ENCODE peak calls at places on chromosomes 12 and 14, in nine cellular contexts. G is psoas muscle, E is Peyer's patch, N is astrocyte of the cerebellum, Q is A549, A is activated B cell treated with CpG ODN at 0.5 μM for 24 hours, H is pancreas, S is AG04449, V is upper lobe of right lung. F is an unnamed sample.

GRCh38 chr14:99249389-99249788 is 22.6 kb downstream of the BCL11B start:
- DNase-seq in G (no peak), E (no peak), N (no peak), Q (no peak), A (no peak), H (no peak), S (no peak), V (no peak), F (no peak)

GRCh38 chr14:98700748-98701147 is 571.2 kb downstream of the BCL11B start:
- DNase-seq in G (no peak), E (no peak), N (no peak), Q (no peak), A (no peak), H (no peak), S (no peak), V (no peak), F (no peak)

GRCh38 chr14:51929156-51929555 is 60.2 kb upstream of the RTRAF start:
- DNase-seq in G (no peak), E (no peak), N (no peak), Q (no peak), A (no peak), H (no peak), S (peak; percentile 31), V (no peak), F (no peak)

GRCh38 chr12:91507754-91508153 is 325.1 kb upstream of the DCN start:
- DNase-seq in G (no peak), E (no peak), N (no peak), Q (no peak), A (no peak), H (no peak), S (no peak), V (no peak), F (no peak)

GRCh38 chr12:104588048-104588942 is 131.5 kb downstream of the CHST11 start:
- DNase-seq in G (no peak), E (peak; percentile 29), N (no peak), Q (peak; percentile 68), A (no peak), H (no peak), S (no peak), V (no peak), F (no peak)

GRCh38 chr14:87615822-87616679 is 376.9 kb downstream of the GALC start:
- DNase-seq in G (peak; percentile 21), E (no peak), N (peak; percentile 37), Q (peak; percentile 38), A (no peak), H (peak; percentile 67), S (no peak), V (no peak), F (peak; percentile 22)

GRCh38 chr14:21940887-21941855 is 267.6 kb upstream of the OR4E1 start:
- DNase-seq in G (no peak), E (peak; percentile 50), N (no peak), Q (peak; percentile 18), A (no peak), H (no peak), S (no peak), V (no peak), F (no peak)

GRCh38 chr12:82857276-82857675 is 170.6 kb downstream of the TMTC2 start:
- DNase-seq in G (no peak), E (no peak), N (no peak), Q (no peak), A (no peak), H (no peak), S (no peak), V (no peak), F (no peak)

GRCh38 chr12:126617312-126617711 is 1552.1 kb downstream of the AACS start:
- DNase-seq in G (no peak), E (no peak), N (no peak), Q (no peak), A (no peak), H (no peak), S (no peak), V (no peak), F (no peak)

GRCh38 chr12:96425321-96425720 is 25.1 kb upstream of the CDK17 start:
- DNase-seq in G (no peak), E (no peak), N (peak; percentile 82), Q (no peak), A (no peak), H (no peak), S (peak; percentile 87), V (no peak), F (no peak)

GRCh38 chr12:85627584-85627983 is 208.6 kb downstream of the RASSF9 start:
- DNase-seq in G (no peak), E (no peak), N (peak; percentile 53), Q (no peak), A (no peak), H (no peak), S (peak; percentile 21), V (no peak), F (no peak)

GRCh38 chr12:103697912-103698751 is 111.1 kb downstream of the STAB2 start:
- DNase-seq in G (no peak), E (no peak), N (no peak), Q (no peak), A (no peak), H (no peak), S (no peak), V (no peak), F (no peak)

GRCh38 chr14:97198813-97199212 is 401.6 kb downstream of the VRK1 start:
- DNase-seq in G (no peak), E (no peak), N (no peak), Q (no peak), A (no peak), H (no peak), S (no peak), V (no peak), F (no peak)

DNA sequence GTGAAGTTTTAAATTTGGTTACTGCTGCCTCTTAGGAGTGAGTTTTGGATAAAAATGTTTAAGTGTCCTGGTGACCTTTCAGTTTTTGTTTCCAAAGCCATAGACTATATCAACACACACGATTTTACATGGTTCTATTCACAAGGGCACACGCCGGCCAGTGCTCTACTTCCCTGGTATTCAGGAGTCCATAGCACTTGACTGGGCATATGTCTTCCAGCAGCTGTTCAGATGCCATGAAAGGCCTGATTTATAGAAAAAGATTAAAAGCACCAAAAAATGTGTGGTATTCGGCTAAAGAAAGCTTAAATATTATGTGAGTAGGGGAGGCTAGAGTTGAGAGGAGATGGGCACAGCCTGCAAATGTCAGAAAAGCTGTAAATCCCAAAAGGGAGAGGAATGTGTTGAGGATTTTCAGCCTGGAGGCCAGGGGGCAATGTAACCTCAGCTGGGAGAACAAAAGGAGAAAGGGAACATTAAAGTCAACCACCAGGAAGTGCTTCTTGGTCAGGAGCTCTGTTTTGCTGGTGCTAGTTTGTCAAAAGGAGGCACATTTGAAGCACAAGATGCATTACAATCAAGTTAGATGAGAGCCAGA is 478.4 kb downstream of the RAD51B start:
- DNase-seq in G (no peak), E (no peak), N (no peak), Q (no peak), A (no peak), H (no peak), S (no peak), V (no peak), F (no peak)
- TF ChIP-seq CTCF in G (no peak), E (no peak), N (peak; percentile 37), Q (peak; percentile 12), A (no peak), H (no peak), S (peak; percentile 7), V (peak; percentile 29), F (peak; percentile 3)

DNA sequence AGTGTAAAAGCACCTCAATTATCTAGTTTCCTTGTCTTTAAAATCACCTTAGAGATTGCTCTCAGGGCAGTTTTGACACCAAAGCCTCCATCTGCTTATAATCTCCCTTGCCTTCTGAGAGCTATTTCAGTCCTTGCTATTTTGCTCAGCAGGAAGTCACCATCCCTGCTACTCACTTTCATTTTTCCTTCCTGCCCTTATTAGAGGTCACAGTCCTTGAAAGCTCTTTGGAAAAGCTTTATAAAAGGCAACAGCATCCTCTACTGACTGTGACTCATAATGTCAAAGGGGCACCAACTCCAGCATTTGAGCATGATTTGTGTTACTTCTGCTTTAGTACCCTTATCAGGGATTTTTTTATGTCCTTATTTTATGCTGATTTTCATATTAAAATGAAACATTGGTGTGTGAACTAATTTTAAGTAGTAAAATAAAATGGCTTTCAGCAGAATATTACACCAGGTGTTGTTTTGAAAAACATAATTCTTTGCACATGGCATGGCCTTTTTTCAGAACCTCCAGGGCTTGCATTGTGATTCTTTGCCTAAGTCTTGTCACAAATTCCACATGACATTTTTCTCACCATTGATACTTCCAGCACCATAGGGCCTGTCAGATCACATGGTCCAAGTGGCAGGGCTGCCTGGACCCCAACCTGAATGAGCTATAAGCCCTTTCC is 213.0 kb downstream of the ADAMTS20 start:
- DNase-seq in G (no peak), E (no peak), N (peak; percentile 71), Q (peak; percentile 5), A (no peak), H (no peak), S (no peak), V (no peak), F (no peak)
- TF ChIP-seq CTCF in G (peak; percentile 31), E (peak; percentile 69), N (peak; percentile 68), Q (peak; percentile 47), A (no peak), H (no peak), S (peak; percentile 57), V (peak; percentile 54), F (peak; percentile 56)

DNA sequence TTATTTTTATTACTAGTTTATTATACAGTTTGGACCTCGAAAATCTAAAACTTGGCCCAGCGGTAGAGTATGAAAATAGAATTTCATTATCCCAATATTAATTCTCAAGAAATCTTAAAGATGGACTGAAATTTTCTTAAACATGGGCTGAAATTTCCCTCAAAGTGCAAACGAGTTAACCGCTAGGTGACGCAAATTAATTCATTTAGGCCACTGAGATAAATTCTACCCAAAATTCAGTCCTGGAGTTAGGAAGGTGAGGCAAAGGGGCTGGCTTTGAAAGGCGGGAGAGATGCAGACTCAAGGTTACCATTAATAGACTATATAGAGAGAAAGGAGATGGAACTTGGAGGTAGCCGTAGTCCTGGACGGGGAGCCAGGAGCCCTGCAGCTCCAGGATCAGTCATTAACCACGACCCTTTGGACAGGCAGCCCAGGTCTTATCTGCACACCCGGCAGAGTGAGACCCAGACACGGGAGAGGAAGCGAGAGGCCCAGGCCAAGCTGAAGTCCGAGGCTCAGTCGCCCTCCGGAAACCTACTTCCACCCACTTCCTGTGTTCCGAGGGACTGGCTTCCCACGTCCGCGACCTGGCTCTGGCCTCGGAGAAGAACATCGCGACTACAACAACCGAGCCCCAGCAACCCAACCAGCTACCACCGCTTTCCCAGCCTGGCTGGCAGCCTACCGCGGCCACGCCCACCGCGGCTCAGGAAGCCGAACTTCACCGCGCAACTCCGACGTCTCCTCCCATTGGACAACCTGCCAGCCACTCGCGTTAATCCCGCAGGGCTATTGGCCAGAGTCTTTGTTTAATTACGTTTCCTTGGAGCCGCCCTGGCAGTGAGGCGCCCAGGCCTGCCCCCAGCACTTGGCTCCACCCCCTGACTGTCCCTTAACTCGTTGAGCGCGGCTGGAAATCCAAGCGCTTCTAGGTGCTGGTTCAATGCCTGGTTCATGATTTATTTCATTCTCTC is at the start of gene EFCAB11:
- DNase-seq in G (peak; percentile 96), E (peak; percentile 98), N (peak; percentile 99), Q (peak; percentile 83), A (peak; percentile 85), H (peak; percentile 91), S (peak; percentile 80), V (peak; percentile 95), F (peak; percentile 55)
- TF ChIP-seq CTCF in G (no peak), E (no peak), N (peak; percentile 16), Q (peak; percentile 9), A (no peak), H (no peak), S (no peak), V (no peak), F (no peak)

DNA sequence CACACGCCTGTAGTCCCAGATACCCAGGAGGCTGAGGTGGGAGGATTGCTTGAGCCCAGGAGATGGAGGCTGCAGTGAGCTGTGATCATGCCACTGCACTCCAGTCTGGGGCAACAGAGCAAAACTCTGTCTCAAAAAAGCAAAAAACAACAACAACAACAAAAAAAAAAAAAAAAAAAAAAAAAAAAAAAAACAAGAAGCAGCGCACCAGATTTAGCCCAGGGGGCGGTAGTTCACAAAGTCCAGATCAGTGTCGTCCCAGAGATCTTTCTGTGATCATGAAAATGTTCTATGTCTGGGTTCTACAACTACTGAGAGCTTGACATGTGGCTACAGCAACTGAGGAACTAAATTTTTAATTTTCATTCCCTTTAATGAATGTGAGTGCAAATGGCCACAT is 27.4 kb downstream of the OAS2 start:
- DNase-seq in G (no peak), E (peak; percentile 8), N (no peak), Q (peak; percentile 33), A (no peak), H (no peak), S (no peak), V (no peak), F (no peak)
- TF ChIP-seq CTCF in G (no peak), E (peak; percentile 9), N (peak; percentile 34), Q (peak; percentile 21), A (no peak), H (no peak), S (no peak), V (no peak), F (peak; percentile 29)